ENCODE peak calls at places on chromosome 17, in five cellular contexts. X is fibroblast of pulmonary artery, K is PC-3, A is breast epithelium, I is AG04450. D is an unnamed sample.

GRCh38 chr17:73291260-73291801 is 20.5 kb downstream of the CDC42EP4 start:
- DNase-seq in X (peak), K (peak), A (no peak), I (no peak), D (peak)

GRCh38 chr17:66393038-66393437 is 90.6 kb downstream of the PRKCA start:
- DNase-seq in X (no peak), K (no peak), A (no peak), I (no peak), D (no peak)

GRCh38 chr17:18332909-18333489 is 17.9 kb downstream of the SMCR8 start:
- DNase-seq in X (no peak), K (no peak), A (no peak), I (no peak), D (no peak)

GRCh38 chr17:561118-561517 is 153.5 kb downstream of the VPS53 start:
- DNase-seq in X (peak), K (peak), A (no peak), I (peak), D (no peak)

GRCh38 chr17:7004398-7005253 is 7.8 kb upstream of the RNASEK start:
- DNase-seq in X (peak), K (peak), A (no peak), I (no peak), D (peak)

GRCh38 chr17:68210570-68210969 is 37.3 kb upstream of the AMZ2 start:
- DNase-seq in X (no peak), K (no peak), A (no peak), I (no peak), D (no peak)

GRCh38 chr17:28484296-28484695 is 10.9 kb downstream of the SLC13A2 start:
- DNase-seq in X (no peak), K (no peak), A (no peak), I (no peak), D (peak)

GRCh38 chr17:4340914-4341615 is 25.4 kb downstream of the UBE2G1 start:
- DNase-seq in X (no peak), K (no peak), A (no peak), I (no peak), D (peak)

GRCh38 chr17:64498308-64499203 is 1.7 kb upstream of the POLG2 start:
- DNase-seq in X (no peak), K (peak), A (no peak), I (no peak), D (peak)

GRCh38 chr17:73598131-73598680 is 46.0 kb downstream of the SDK2 start:
- DNase-seq in X (no peak), K (no peak), A (no peak), I (no peak), D (no peak)

GRCh38 chr17:17053446-17054379 is 11.5 kb downstream of the MPRIP start:
- DNase-seq in X (no peak), K (no peak), A (no peak), I (no peak), D (no peak)

GRCh38 chr17:14316131-14316854 is 15.4 kb downstream of the HS3ST3B1 start:
- DNase-seq in X (no peak), K (no peak), A (no peak), I (no peak), D (no peak)

GRCh38 chr17:71170070-71170469 is 950.8 kb upstream of the SOX9 start:
- DNase-seq in X (no peak), K (no peak), A (no peak), I (no peak), D (no peak)

GRCh38 chr17:46192484-46193245 is 564 bp downstream of the KANSL1 start:
- DNase-seq in X (peak), K (peak), A (peak), I (no peak), D (peak)

GRCh38 chr17:45896803-45897693 is 2.7 kb downstream of the MAPT start:
- DNase-seq in X (no peak), K (no peak), A (no peak), I (no peak), D (no peak)

GRCh38 chr17:7081341-7082062 is 1.5 kb upstream of the CLEC10A start:
- DNase-seq in X (no peak), K (no peak), A (no peak), I (no peak), D (peak)

GRCh38 chr17:69651921-69652320 is 237.4 kb downstream of the MAP2K6 start:
- DNase-seq in X (no peak), K (no peak), A (no peak), I (no peak), D (no peak)

GRCh38 chr17:77451271-77451893 is 310.6 kb downstream of the SEC14L1 start:
- DNase-seq in X (peak), K (no peak), A (peak), I (no peak), D (peak)

GRCh38 chr17:79123988-79124387 is 49.4 kb downstream of the ENGASE start:
- DNase-seq in X (no peak), K (no peak), A (no peak), I (no peak), D (no peak)

GRCh38 chr17:50798424-50799344 is 31.4 kb upstream of the ANKRD40CL start:
- DNase-seq in X (no peak), K (no peak), A (peak), I (no peak), D (no peak)

GRCh38 chr17:8946476-8946875 is 19.0 kb downstream of the PIK3R5 start:
- DNase-seq in X (no peak), K (no peak), A (no peak), I (no peak), D (no peak)

GRCh38 chr17:67492824-67493490 is 115.9 kb downstream of the PITPNC1 start:
- DNase-seq in X (no peak), K (no peak), A (no peak), I (no peak), D (no peak)

GRCh38 chr17:80263253-80264047 is 2.8 kb downstream of the RNF213 start:
- DNase-seq in X (peak), K (no peak), A (peak), I (peak), D (peak)

GRCh38 chr17:27650836-27651235 is 19.8 kb downstream of the LGALS9 start:
- DNase-seq in X (no peak), K (no peak), A (no peak), I (no peak), D (no peak)

GRCh38 chr17:30992551-30992950 is 21.7 kb downstream of the RNF135 start:
- DNase-seq in X (no peak), K (no peak), A (no peak), I (no peak), D (no peak)

GRCh38 chr17:704111-704864 is 10.4 kb downstream of the VPS53 start:
- DNase-seq in X (no peak), K (no peak), A (no peak), I (no peak), D (no peak)

GRCh38 chr17:78409191-78409621 is 30.8 kb downstream of the PGS1 start:
- DNase-seq in X (no peak), K (peak), A (no peak), I (no peak), D (no peak)

GRCh38 chr17:31008374-31009035 is 37.7 kb downstream of the RNF135 start:
- DNase-seq in X (peak), K (peak), A (peak), I (no peak), D (peak)

GRCh38 chr17:77691216-77692085 is 267.1 kb upstream of the TNRC6C start:
- DNase-seq in X (no peak), K (no peak), A (peak), I (no peak), D (no peak)

GRCh38 chr17:5352681-5353289 is 66.7 kb downstream of the NUP88 start:
- DNase-seq in X (no peak), K (no peak), A (no peak), I (no peak), D (no peak)

GRCh38 chr17:60559995-60560859 is 34.2 kb upstream of the APPBP2 start:
- DNase-seq in X (no peak), K (no peak), A (no peak), I (no peak), D (no peak)

GRCh38 chr17:36464765-36465088 is 21.8 kb upstream of the ZNHIT3 start:
- DNase-seq in X (no peak), K (no peak), A (no peak), I (no peak), D (no peak)

GRCh38 chr17:36461330-36462110 is 25.0 kb upstream of the ZNHIT3 start:
- DNase-seq in X (no peak), K (no peak), A (no peak), I (no peak), D (no peak)

GRCh38 chr17:36459601-36460000 is 26.9 kb upstream of the ZNHIT3 start:
- DNase-seq in X (no peak), K (no peak), A (no peak), I (no peak), D (no peak)

GRCh38 chr17:36460265-36460937 is 26.1 kb upstream of the ZNHIT3 start:
- DNase-seq in X (no peak), K (no peak), A (no peak), I (no peak), D (no peak)

GRCh38 chr17:36463916-36464764 is 22.3 kb upstream of the ZNHIT3 start:
- DNase-seq in X (peak), K (peak), A (no peak), I (no peak), D (peak)
- H3K4me3 ChIP-seq in X (no peak), K (no peak), A (no peak), I (no peak), D (no peak)

GRCh38 chr17:74842146-74842598 is 17.5 kb downstream of the GRIN2C start:
- DNase-seq in X (no peak), K (peak), A (no peak), I (no peak), D (no peak)

GRCh38 chr17:74840989-74841666 is 18.6 kb downstream of the GRIN2C start:
- DNase-seq in X (peak), K (no peak), A (peak), I (no peak), D (no peak)

GRCh38 chr17:74840500-74840899 is 19.2 kb downstream of the GRIN2C start:
- DNase-seq in X (no peak), K (no peak), A (no peak), I (no peak), D (no peak)

GRCh38 chr17:74843352-74843627 is 16.4 kb downstream of the GRIN2C start:
- DNase-seq in X (no peak), K (no peak), A (no peak), I (no peak), D (no peak)

DNA sequence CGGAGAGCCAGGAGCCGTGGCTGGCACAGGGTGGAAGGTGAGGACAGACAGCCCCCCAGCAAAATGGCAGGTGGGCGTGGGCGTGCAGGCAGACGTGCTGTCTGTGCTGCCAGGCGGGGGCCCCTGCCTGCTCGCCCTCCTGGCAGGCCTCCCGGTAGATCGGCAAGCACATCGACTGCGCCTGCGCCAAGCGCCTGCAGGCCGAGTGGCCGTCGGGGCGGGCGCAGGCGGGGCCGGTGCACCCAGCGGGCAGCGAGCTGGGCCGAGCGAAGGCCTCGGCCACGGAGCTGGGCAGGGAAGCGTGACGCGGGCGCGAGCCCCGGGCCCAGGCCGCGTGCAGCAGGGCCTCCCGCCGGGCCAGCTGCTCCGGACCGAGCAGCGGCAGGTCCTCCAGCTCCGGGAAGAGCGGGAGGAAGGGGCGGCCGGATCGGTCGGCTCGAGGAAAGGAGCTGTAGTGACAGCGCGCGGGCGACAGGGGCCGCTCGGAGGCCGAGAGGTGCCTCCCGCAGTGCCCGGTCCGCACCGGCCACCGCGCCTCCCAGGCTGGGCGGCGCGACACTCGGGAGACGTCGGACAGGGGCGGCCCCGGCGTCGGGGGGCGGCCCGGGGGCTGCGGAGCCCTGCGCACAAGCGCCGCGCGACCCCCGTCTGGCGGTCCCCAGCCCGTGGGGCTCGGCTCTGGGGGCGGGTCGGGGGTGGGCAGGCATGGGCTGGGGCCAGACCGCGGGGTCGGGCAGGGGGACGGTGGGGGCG is 16.9 kb downstream of the GRIN2C start:
- DNase-seq in X (peak), K (peak), A (no peak), I (no peak), D (peak)
- TF ChIP-seq CTCF in X (peak), K (peak), A (no peak), I (peak), D (peak)

DNA sequence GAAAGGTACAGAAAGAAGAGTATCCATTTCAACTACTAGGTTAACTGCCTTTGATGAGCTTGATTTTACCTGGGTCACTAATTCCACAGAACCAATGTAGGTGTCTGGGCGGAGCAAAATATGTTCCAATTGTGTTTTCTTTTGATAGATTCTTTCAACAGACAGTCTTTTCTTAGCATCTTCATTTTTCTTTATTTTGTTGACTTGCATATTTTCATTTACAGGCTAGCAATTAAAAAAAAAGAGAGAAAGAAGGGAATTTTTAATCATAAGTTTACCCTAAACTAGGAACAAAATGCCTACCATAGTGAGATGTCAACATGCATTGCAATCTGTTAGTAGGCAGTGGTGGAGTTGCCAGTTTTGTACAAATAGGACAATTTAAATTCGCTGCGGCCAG is 1.0 kb downstream of the TOP2A start:
- DNase-seq in X (no peak), K (no peak), A (no peak), I (no peak), D (no peak)
- H3K4me3 ChIP-seq in X (peak), K (peak), A (no peak), I (peak), D (peak)

DNA sequence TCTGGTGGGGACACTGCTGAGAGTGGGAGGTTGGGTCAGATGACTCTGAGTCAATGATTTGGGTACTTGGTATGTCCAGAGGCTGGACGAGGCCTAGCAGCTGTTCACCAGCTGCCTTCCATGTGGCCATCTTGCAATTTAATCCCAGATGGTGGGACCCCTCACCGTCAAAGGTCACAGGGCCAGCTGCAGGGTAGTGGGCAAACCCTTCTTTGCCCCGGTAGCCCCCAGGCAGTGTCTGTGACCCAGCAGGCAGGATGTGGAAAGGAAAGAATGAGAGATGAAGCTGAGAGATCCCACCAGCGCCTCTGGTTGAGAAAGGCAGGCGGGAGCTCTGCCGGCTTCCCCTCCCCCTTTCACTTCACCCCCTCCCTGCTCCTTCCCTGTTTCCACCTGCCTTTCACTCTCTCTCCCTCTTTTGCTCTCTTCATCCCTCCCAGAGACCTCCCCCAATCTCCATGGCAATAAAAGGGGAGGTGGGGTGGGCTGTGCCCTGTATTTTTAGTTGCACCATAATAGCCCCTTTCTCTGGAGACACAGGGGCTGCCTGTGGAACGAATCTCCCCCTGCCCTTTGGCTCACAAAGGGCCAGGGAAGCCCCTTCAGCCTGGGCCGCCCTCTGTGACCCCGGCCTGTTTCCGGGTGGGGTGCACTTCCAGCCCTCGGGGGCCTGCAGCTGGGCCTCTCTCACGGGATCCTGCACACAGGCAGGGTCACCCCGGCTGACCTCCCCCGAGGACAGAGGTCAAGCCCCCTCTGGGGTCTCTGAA is 20.2 kb downstream of the CDK5RAP3 start:
- DNase-seq in X (no peak), K (no peak), A (no peak), I (no peak), D (no peak)
- TF ChIP-seq CTCF in X (no peak), K (no peak), A (no peak), I (no peak), D (no peak)

GRCh38 chr17:44314524-44314868 is 6.1 kb downstream of the RUNDC3A start:
- DNase-seq in X (no peak), K (no peak), A (no peak), I (no peak), D (no peak)
- H3K4me3 ChIP-seq in X (no peak), K (peak), A (no peak), I (no peak), D (no peak)

GRCh38 chr17:41737680-41738023 is 3.2 kb upstream of the HAP1 start:
- DNase-seq in X (no peak), K (no peak), A (no peak), I (no peak), D (no peak)

GRCh38 chr17:41736983-41737679 is 2.7 kb upstream of the HAP1 start:
- DNase-seq in X (no peak), K (no peak), A (no peak), I (no peak), D (no peak)

GRCh38 chr17:41739661-41740352 is 5.4 kb upstream of the HAP1 start:
- DNase-seq in X (peak), K (peak), A (no peak), I (no peak), D (no peak)

GRCh38 chr17:41738801-41739112 is 4.3 kb upstream of the HAP1 start:
- DNase-seq in X (no peak), K (no peak), A (no peak), I (no peak), D (no peak)

DNA sequence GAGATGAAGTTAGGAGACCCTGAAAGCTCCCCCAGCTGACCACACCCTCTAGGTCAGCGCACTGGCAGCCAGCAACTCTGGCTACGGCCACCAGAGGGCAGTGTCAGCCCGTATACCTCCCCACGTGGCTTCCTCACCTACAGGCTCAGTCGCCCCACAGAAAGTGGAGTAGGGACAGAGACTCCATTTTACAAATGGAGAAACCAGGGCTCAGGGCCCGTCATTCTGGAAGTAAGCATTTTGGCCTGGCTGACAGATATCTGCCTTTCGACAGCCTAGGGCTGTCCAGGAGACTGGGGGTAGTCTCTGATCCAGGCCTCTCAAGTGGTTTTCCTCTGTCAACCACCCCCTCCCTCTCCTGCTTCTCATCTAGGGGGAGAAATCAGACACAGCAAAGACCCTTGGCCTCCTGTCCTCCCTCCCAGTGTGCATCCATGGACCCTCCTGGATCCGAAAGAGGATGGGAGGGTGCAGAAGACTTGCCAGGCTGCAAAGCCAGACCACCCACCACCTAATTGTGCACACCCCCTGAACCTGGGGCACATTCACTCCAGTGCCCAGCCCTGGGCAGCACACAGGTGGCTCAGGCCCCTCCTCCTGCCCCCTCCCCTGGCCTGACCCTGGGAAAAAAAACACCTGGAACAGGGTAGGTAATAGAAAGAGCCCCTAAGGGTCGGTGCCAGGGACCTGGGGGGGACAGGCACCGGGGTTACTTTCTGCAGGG is 3.8 kb upstream of the HAP1 start:
- DNase-seq in X (peak), K (peak), A (peak), I (peak), D (peak)
- TF ChIP-seq CTCF in X (peak), K (peak), A (peak), I (peak), D (peak)

GRCh38 chr17:20310481-20310880 is 156.9 kb downstream of the LGALS9B start:
- DNase-seq in X (no peak), K (no peak), A (no peak), I (no peak), D (no peak)
- H3K4me3 ChIP-seq in X (no peak), K (no peak), A (no peak), I (no peak), D (no peak)

DNA sequence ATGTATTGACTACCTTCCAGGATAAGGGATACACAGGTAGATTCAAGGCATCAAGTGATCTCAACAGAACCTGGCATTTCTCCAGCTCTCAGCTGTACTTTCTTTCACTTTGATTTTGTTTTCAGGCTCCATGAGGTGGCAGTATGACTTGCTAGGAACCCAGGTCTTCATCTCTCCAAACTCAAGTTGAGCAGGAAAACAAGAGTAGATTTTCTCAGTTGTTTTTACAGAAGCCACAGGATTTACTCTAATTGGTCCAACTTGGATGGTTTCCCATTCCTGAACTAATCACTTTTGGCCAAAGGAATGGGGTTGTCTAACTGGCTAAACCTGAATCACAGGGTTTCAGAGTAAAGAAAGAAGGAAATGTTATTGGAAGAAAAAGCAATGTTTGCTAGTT is 146.6 kb downstream of the TRIM37 start:
- DNase-seq in X (peak), K (peak), A (no peak), I (peak), D (peak)
- TF ChIP-seq CTCF in X (peak), K (peak), A (peak), I (peak), D (peak)

GRCh38 chr17:42852351-42852750 is 1.4 kb downstream of the AOC3 start:
- DNase-seq in X (no peak), K (no peak), A (no peak), I (no peak), D (no peak)
- H3K4me3 ChIP-seq in X (no peak), K (no peak), A (peak), I (no peak), D (no peak)

GRCh38 chr17:76408037-76408849 is 23.8 kb downstream of the SPHK1 start:
- DNase-seq in X (peak), K (peak), A (peak), I (no peak), D (peak)
- TF ChIP-seq CTCF in X (peak), K (peak), A (peak), I (peak), D (peak)

D was measured in GM12865.